ENCODE peak calls at places on chromosomes 6 and 20, in seven cellular contexts. One of them, this sample, is unnamed.
A peak's percentile ranks its signal among the peaks of the same experiment; 100 is the strongest.

GRCh38 chr6:42661540-42662153 is 60.8 kb downstream of the PRPH2 start:
- DNase-seq in T-cell: peak; percentile 85
- DNase-seq in stimulated activated CD4-positive, alpha-beta T cell treated with anti-CD3 and anti-CD28 coated beads, TNF-alpha, amount 100 ng/mL, for 4 hours: peak; percentile 71
- DNase-seq in activated CD4-positive, alpha-beta T cell treated with anti-CD3 and anti-CD28 coated beads for 36 hours: peak; percentile 90
- DNase-seq in A673: peak; percentile 83
- DNase-seq in DMS79 treated with DMSO at 0.1 percent for 48 hours: peak; percentile 78
- DNase-seq in right atrium auricular region: peak; percentile 90
- DNase-seq in this sample: peak; percentile 88

GRCh38 chr6:18260448-18261106 is 3.8 kb downstream of the DEK start:
- DNase-seq in T-cell: no peak
- DNase-seq in stimulated activated CD4-positive, alpha-beta T cell treated with anti-CD3 and anti-CD28 coated beads, TNF-alpha, amount 100 ng/mL, for 4 hours: no peak
- DNase-seq in activated CD4-positive, alpha-beta T cell treated with anti-CD3 and anti-CD28 coated beads for 36 hours: peak; percentile 67
- DNase-seq in A673: no peak
- DNase-seq in DMS79 treated with DMSO at 0.1 percent for 48 hours: peak; percentile 56
- DNase-seq in right atrium auricular region: no peak
- DNase-seq in this sample: no peak

GRCh38 chr6:42103753-42104094 is 38.7 kb downstream of the C6orf132 start:
- DNase-seq in T-cell: no peak
- DNase-seq in stimulated activated CD4-positive, alpha-beta T cell treated with anti-CD3 and anti-CD28 coated beads, TNF-alpha, amount 100 ng/mL, for 4 hours: no peak
- DNase-seq in activated CD4-positive, alpha-beta T cell treated with anti-CD3 and anti-CD28 coated beads for 36 hours: no peak
- DNase-seq in A673: no peak
- DNase-seq in DMS79 treated with DMSO at 0.1 percent for 48 hours: no peak
- DNase-seq in right atrium auricular region: no peak
- DNase-seq in this sample: no peak

GRCh38 chr20:52226370-52226769 is 34.8 kb upstream of the ZFP64 start:
- DNase-seq in T-cell: no peak
- DNase-seq in stimulated activated CD4-positive, alpha-beta T cell treated with anti-CD3 and anti-CD28 coated beads, TNF-alpha, amount 100 ng/mL, for 4 hours: no peak
- DNase-seq in activated CD4-positive, alpha-beta T cell treated with anti-CD3 and anti-CD28 coated beads for 36 hours: no peak
- DNase-seq in A673: peak; percentile 80
- DNase-seq in DMS79 treated with DMSO at 0.1 percent for 48 hours: no peak
- DNase-seq in right atrium auricular region: no peak
- DNase-seq in this sample: no peak

GRCh38 chr6:159490298-159490937 is 202.6 kb downstream of the SOD2 start:
- DNase-seq in T-cell: no peak
- DNase-seq in stimulated activated CD4-positive, alpha-beta T cell treated with anti-CD3 and anti-CD28 coated beads, TNF-alpha, amount 100 ng/mL, for 4 hours: no peak
- DNase-seq in activated CD4-positive, alpha-beta T cell treated with anti-CD3 and anti-CD28 coated beads for 36 hours: no peak
- DNase-seq in A673: no peak
- DNase-seq in DMS79 treated with DMSO at 0.1 percent for 48 hours: no peak
- DNase-seq in right atrium auricular region: peak; percentile 69
- DNase-seq in this sample: peak; percentile 4

GRCh38 chr6:31954511-31954910 is 4.3 kb downstream of the NELFE start:
- DNase-seq in T-cell: no peak
- DNase-seq in stimulated activated CD4-positive, alpha-beta T cell treated with anti-CD3 and anti-CD28 coated beads, TNF-alpha, amount 100 ng/mL, for 4 hours: no peak
- DNase-seq in activated CD4-positive, alpha-beta T cell treated with anti-CD3 and anti-CD28 coated beads for 36 hours: no peak
- DNase-seq in A673: no peak
- DNase-seq in DMS79 treated with DMSO at 0.1 percent for 48 hours: no peak
- DNase-seq in right atrium auricular region: no peak
- DNase-seq in this sample: no peak

GRCh38 chr20:47734870-47735269 is 50.4 kb downstream of the SULF2 start:
- DNase-seq in T-cell: no peak
- DNase-seq in stimulated activated CD4-positive, alpha-beta T cell treated with anti-CD3 and anti-CD28 coated beads, TNF-alpha, amount 100 ng/mL, for 4 hours: no peak
- DNase-seq in activated CD4-positive, alpha-beta T cell treated with anti-CD3 and anti-CD28 coated beads for 36 hours: no peak
- DNase-seq in A673: no peak
- DNase-seq in DMS79 treated with DMSO at 0.1 percent for 48 hours: no peak
- DNase-seq in right atrium auricular region: no peak
- DNase-seq in this sample: no peak

GRCh38 chr6:34248198-34248726 is 544 bp downstream of the SMIM29 start:
- DNase-seq in T-cell: peak; percentile 33
- DNase-seq in stimulated activated CD4-positive, alpha-beta T cell treated with anti-CD3 and anti-CD28 coated beads, TNF-alpha, amount 100 ng/mL, for 4 hours: no peak
- DNase-seq in activated CD4-positive, alpha-beta T cell treated with anti-CD3 and anti-CD28 coated beads for 36 hours: peak; percentile 71
- DNase-seq in A673: no peak
- DNase-seq in DMS79 treated with DMSO at 0.1 percent for 48 hours: peak; percentile 14
- DNase-seq in right atrium auricular region: peak; percentile 79
- DNase-seq in this sample: peak; percentile 70

GRCh38 chr6:1802495-1803395 is 193.0 kb downstream of the FOXC1 start:
- DNase-seq in T-cell: no peak
- DNase-seq in stimulated activated CD4-positive, alpha-beta T cell treated with anti-CD3 and anti-CD28 coated beads, TNF-alpha, amount 100 ng/mL, for 4 hours: no peak
- DNase-seq in activated CD4-positive, alpha-beta T cell treated with anti-CD3 and anti-CD28 coated beads for 36 hours: no peak
- DNase-seq in A673: peak; percentile 50
- DNase-seq in DMS79 treated with DMSO at 0.1 percent for 48 hours: no peak
- DNase-seq in right atrium auricular region: no peak
- DNase-seq in this sample: no peak

GRCh38 chr6:73923899-73924485 is 228.0 kb downstream of the CD109 start:
- DNase-seq in T-cell: no peak
- DNase-seq in stimulated activated CD4-positive, alpha-beta T cell treated with anti-CD3 and anti-CD28 coated beads, TNF-alpha, amount 100 ng/mL, for 4 hours: no peak
- DNase-seq in activated CD4-positive, alpha-beta T cell treated with anti-CD3 and anti-CD28 coated beads for 36 hours: no peak
- DNase-seq in A673: no peak
- DNase-seq in DMS79 treated with DMSO at 0.1 percent for 48 hours: no peak
- DNase-seq in right atrium auricular region: no peak
- DNase-seq in this sample: no peak

GRCh38 chr20:16107172-16107870 is 465.9 kb downstream of the KIF16B start:
- DNase-seq in T-cell: no peak
- DNase-seq in stimulated activated CD4-positive, alpha-beta T cell treated with anti-CD3 and anti-CD28 coated beads, TNF-alpha, amount 100 ng/mL, for 4 hours: no peak
- DNase-seq in activated CD4-positive, alpha-beta T cell treated with anti-CD3 and anti-CD28 coated beads for 36 hours: no peak
- DNase-seq in A673: no peak
- DNase-seq in DMS79 treated with DMSO at 0.1 percent for 48 hours: no peak
- DNase-seq in right atrium auricular region: no peak
- DNase-seq in this sample: peak; percentile 89

GRCh38 chr6:17986656-17987575 is 519 bp downstream of the KIF13A start:
- DNase-seq in T-cell: no peak
- DNase-seq in stimulated activated CD4-positive, alpha-beta T cell treated with anti-CD3 and anti-CD28 coated beads, TNF-alpha, amount 100 ng/mL, for 4 hours: peak; percentile 4
- DNase-seq in activated CD4-positive, alpha-beta T cell treated with anti-CD3 and anti-CD28 coated beads for 36 hours: peak; percentile 13
- DNase-seq in A673: peak; percentile 52
- DNase-seq in DMS79 treated with DMSO at 0.1 percent for 48 hours: peak; percentile 10
- DNase-seq in right atrium auricular region: peak; percentile 77
- DNase-seq in this sample: peak; percentile 60

GRCh38 chr6:138307816-138308727 is 69.6 kb upstream of the SMIM28 start:
- DNase-seq in T-cell: no peak
- DNase-seq in stimulated activated CD4-positive, alpha-beta T cell treated with anti-CD3 and anti-CD28 coated beads, TNF-alpha, amount 100 ng/mL, for 4 hours: no peak
- DNase-seq in activated CD4-positive, alpha-beta T cell treated with anti-CD3 and anti-CD28 coated beads for 36 hours: no peak
- DNase-seq in A673: peak; percentile 71
- DNase-seq in DMS79 treated with DMSO at 0.1 percent for 48 hours: peak; percentile 54
- DNase-seq in right atrium auricular region: no peak
- DNase-seq in this sample: peak; percentile 84

GRCh38 chr6:42347456-42347855 is 104.3 kb downstream of the TRERF1 start:
- DNase-seq in T-cell: no peak
- DNase-seq in stimulated activated CD4-positive, alpha-beta T cell treated with anti-CD3 and anti-CD28 coated beads, TNF-alpha, amount 100 ng/mL, for 4 hours: no peak
- DNase-seq in activated CD4-positive, alpha-beta T cell treated with anti-CD3 and anti-CD28 coated beads for 36 hours: no peak
- DNase-seq in A673: no peak
- DNase-seq in DMS79 treated with DMSO at 0.1 percent for 48 hours: no peak
- DNase-seq in right atrium auricular region: no peak
- DNase-seq in this sample: no peak

GRCh38 chr6:137570307-137570832 is 76.2 kb upstream of the OLIG3 start:
- DNase-seq in T-cell: no peak
- DNase-seq in stimulated activated CD4-positive, alpha-beta T cell treated with anti-CD3 and anti-CD28 coated beads, TNF-alpha, amount 100 ng/mL, for 4 hours: no peak
- DNase-seq in activated CD4-positive, alpha-beta T cell treated with anti-CD3 and anti-CD28 coated beads for 36 hours: no peak
- DNase-seq in A673: no peak
- DNase-seq in DMS79 treated with DMSO at 0.1 percent for 48 hours: no peak
- DNase-seq in right atrium auricular region: no peak
- DNase-seq in this sample: no peak

GRCh38 chr6:75480425-75480824 is 13.2 kb downstream of the FILIP1 start:
- DNase-seq in T-cell: no peak
- DNase-seq in stimulated activated CD4-positive, alpha-beta T cell treated with anti-CD3 and anti-CD28 coated beads, TNF-alpha, amount 100 ng/mL, for 4 hours: no peak
- DNase-seq in activated CD4-positive, alpha-beta T cell treated with anti-CD3 and anti-CD28 coated beads for 36 hours: no peak
- DNase-seq in A673: no peak
- DNase-seq in DMS79 treated with DMSO at 0.1 percent for 48 hours: no peak
- DNase-seq in right atrium auricular region: no peak
- DNase-seq in this sample: no peak

GRCh38 chr20:64177787-64178186 is 13.5 kb downstream of the MYT1 start:
- DNase-seq in T-cell: no peak
- DNase-seq in stimulated activated CD4-positive, alpha-beta T cell treated with anti-CD3 and anti-CD28 coated beads, TNF-alpha, amount 100 ng/mL, for 4 hours: no peak
- DNase-seq in activated CD4-positive, alpha-beta T cell treated with anti-CD3 and anti-CD28 coated beads for 36 hours: no peak
- DNase-seq in A673: no peak
- DNase-seq in DMS79 treated with DMSO at 0.1 percent for 48 hours: no peak
- DNase-seq in right atrium auricular region: no peak
- DNase-seq in this sample: no peak

GRCh38 chr6:112384511-112384910 is 37.4 kb downstream of the RFPL4B start:
- DNase-seq in T-cell: no peak
- DNase-seq in stimulated activated CD4-positive, alpha-beta T cell treated with anti-CD3 and anti-CD28 coated beads, TNF-alpha, amount 100 ng/mL, for 4 hours: no peak
- DNase-seq in activated CD4-positive, alpha-beta T cell treated with anti-CD3 and anti-CD28 coated beads for 36 hours: no peak
- DNase-seq in A673: no peak
- DNase-seq in DMS79 treated with DMSO at 0.1 percent for 48 hours: no peak
- DNase-seq in right atrium auricular region: no peak
- DNase-seq in this sample: no peak

GRCh38 chr6:53961679-53962370 is 149.4 kb upstream of the MLIP start:
- DNase-seq in T-cell: no peak
- DNase-seq in stimulated activated CD4-positive, alpha-beta T cell treated with anti-CD3 and anti-CD28 coated beads, TNF-alpha, amount 100 ng/mL, for 4 hours: no peak
- DNase-seq in activated CD4-positive, alpha-beta T cell treated with anti-CD3 and anti-CD28 coated beads for 36 hours: no peak
- DNase-seq in A673: peak; percentile 19
- DNase-seq in DMS79 treated with DMSO at 0.1 percent for 48 hours: no peak
- DNase-seq in right atrium auricular region: no peak
- DNase-seq in this sample: no peak

GRCh38 chr6:91633374-91634184 is 1046.7 kb upstream of the MAP3K7 start:
- DNase-seq in T-cell: no peak
- DNase-seq in stimulated activated CD4-positive, alpha-beta T cell treated with anti-CD3 and anti-CD28 coated beads, TNF-alpha, amount 100 ng/mL, for 4 hours: no peak
- DNase-seq in activated CD4-positive, alpha-beta T cell treated with anti-CD3 and anti-CD28 coated beads for 36 hours: no peak
- DNase-seq in A673: no peak
- DNase-seq in DMS79 treated with DMSO at 0.1 percent for 48 hours: no peak
- DNase-seq in right atrium auricular region: no peak
- DNase-seq in this sample: no peak

GRCh38 chr6:95547043-95547442 is 30.3 kb upstream of the MANEA start:
- DNase-seq in T-cell: no peak
- DNase-seq in stimulated activated CD4-positive, alpha-beta T cell treated with anti-CD3 and anti-CD28 coated beads, TNF-alpha, amount 100 ng/mL, for 4 hours: no peak
- DNase-seq in activated CD4-positive, alpha-beta T cell treated with anti-CD3 and anti-CD28 coated beads for 36 hours: no peak
- DNase-seq in A673: no peak
- DNase-seq in DMS79 treated with DMSO at 0.1 percent for 48 hours: no peak
- DNase-seq in right atrium auricular region: no peak
- DNase-seq in this sample: no peak

GRCh38 chr6:32581275-32582095 is 8.2 kb downstream of the HLA-DRB1 start:
- DNase-seq in T-cell: no peak
- DNase-seq in stimulated activated CD4-positive, alpha-beta T cell treated with anti-CD3 and anti-CD28 coated beads, TNF-alpha, amount 100 ng/mL, for 4 hours: no peak
- DNase-seq in activated CD4-positive, alpha-beta T cell treated with anti-CD3 and anti-CD28 coated beads for 36 hours: no peak
- DNase-seq in A673: no peak
- DNase-seq in DMS79 treated with DMSO at 0.1 percent for 48 hours: no peak
- DNase-seq in right atrium auricular region: no peak
- DNase-seq in this sample: no peak

GRCh38 chr20:42346771-42347170 is 728.6 kb upstream of the CHD6 start:
- DNase-seq in T-cell: no peak
- DNase-seq in stimulated activated CD4-positive, alpha-beta T cell treated with anti-CD3 and anti-CD28 coated beads, TNF-alpha, amount 100 ng/mL, for 4 hours: no peak
- DNase-seq in activated CD4-positive, alpha-beta T cell treated with anti-CD3 and anti-CD28 coated beads for 36 hours: no peak
- DNase-seq in A673: no peak
- DNase-seq in DMS79 treated with DMSO at 0.1 percent for 48 hours: no peak
- DNase-seq in right atrium auricular region: no peak
- DNase-seq in this sample: no peak

GRCh38 chr6:123904228-123904627 is 100.6 kb downstream of the NKAIN2 start:
- DNase-seq in T-cell: no peak
- DNase-seq in stimulated activated CD4-positive, alpha-beta T cell treated with anti-CD3 and anti-CD28 coated beads, TNF-alpha, amount 100 ng/mL, for 4 hours: no peak
- DNase-seq in activated CD4-positive, alpha-beta T cell treated with anti-CD3 and anti-CD28 coated beads for 36 hours: no peak
- DNase-seq in A673: no peak
- DNase-seq in DMS79 treated with DMSO at 0.1 percent for 48 hours: no peak
- DNase-seq in right atrium auricular region: no peak
- DNase-seq in this sample: no peak

GRCh38 chr6:73694711-73695411 is 1.1 kb upstream of the CD109 start:
- DNase-seq in T-cell: no peak
- DNase-seq in stimulated activated CD4-positive, alpha-beta T cell treated with anti-CD3 and anti-CD28 coated beads, TNF-alpha, amount 100 ng/mL, for 4 hours: no peak
- DNase-seq in activated CD4-positive, alpha-beta T cell treated with anti-CD3 and anti-CD28 coated beads for 36 hours: peak; percentile 38
- DNase-seq in A673: no peak
- DNase-seq in DMS79 treated with DMSO at 0.1 percent for 48 hours: no peak
- DNase-seq in right atrium auricular region: no peak
- DNase-seq in this sample: no peak

GRCh38 chr20:22511943-22512910 is 72.1 kb downstream of the FOXA2 start:
- DNase-seq in T-cell: no peak
- DNase-seq in stimulated activated CD4-positive, alpha-beta T cell treated with anti-CD3 and anti-CD28 coated beads, TNF-alpha, amount 100 ng/mL, for 4 hours: no peak
- DNase-seq in activated CD4-positive, alpha-beta T cell treated with anti-CD3 and anti-CD28 coated beads for 36 hours: no peak
- DNase-seq in A673: no peak
- DNase-seq in DMS79 treated with DMSO at 0.1 percent for 48 hours: no peak
- DNase-seq in right atrium auricular region: no peak
- DNase-seq in this sample: no peak

GRCh38 chr20:10605547-10606195 is 68.1 kb downstream of the JAG1 start:
- DNase-seq in T-cell: no peak
- DNase-seq in stimulated activated CD4-positive, alpha-beta T cell treated with anti-CD3 and anti-CD28 coated beads, TNF-alpha, amount 100 ng/mL, for 4 hours: no peak
- DNase-seq in activated CD4-positive, alpha-beta T cell treated with anti-CD3 and anti-CD28 coated beads for 36 hours: no peak
- DNase-seq in A673: no peak
- DNase-seq in DMS79 treated with DMSO at 0.1 percent for 48 hours: no peak
- DNase-seq in right atrium auricular region: no peak
- DNase-seq in this sample: no peak

GRCh38 chr6:43275782-43276179 is 22.3 kb upstream of the SLC22A7 start:
- DNase-seq in T-cell: no peak
- DNase-seq in stimulated activated CD4-positive, alpha-beta T cell treated with anti-CD3 and anti-CD28 coated beads, TNF-alpha, amount 100 ng/mL, for 4 hours: no peak
- DNase-seq in activated CD4-positive, alpha-beta T cell treated with anti-CD3 and anti-CD28 coated beads for 36 hours: no peak
- DNase-seq in A673: no peak
- DNase-seq in DMS79 treated with DMSO at 0.1 percent for 48 hours: no peak
- DNase-seq in right atrium auricular region: no peak
- DNase-seq in this sample: no peak

GRCh38 chr6:8858854-8859257 is 423.5 kb upstream of the SLC35B3 start:
- DNase-seq in T-cell: no peak
- DNase-seq in stimulated activated CD4-positive, alpha-beta T cell treated with anti-CD3 and anti-CD28 coated beads, TNF-alpha, amount 100 ng/mL, for 4 hours: no peak
- DNase-seq in activated CD4-positive, alpha-beta T cell treated with anti-CD3 and anti-CD28 coated beads for 36 hours: no peak
- DNase-seq in A673: no peak
- DNase-seq in DMS79 treated with DMSO at 0.1 percent for 48 hours: no peak
- DNase-seq in right atrium auricular region: no peak
- DNase-seq in this sample: no peak

GRCh38 chr20:25254986-25255680 is 7.2 kb downstream of the PYGB start:
- DNase-seq in T-cell: no peak
- DNase-seq in stimulated activated CD4-positive, alpha-beta T cell treated with anti-CD3 and anti-CD28 coated beads, TNF-alpha, amount 100 ng/mL, for 4 hours: no peak
- DNase-seq in activated CD4-positive, alpha-beta T cell treated with anti-CD3 and anti-CD28 coated beads for 36 hours: no peak
- DNase-seq in A673: no peak
- DNase-seq in DMS79 treated with DMSO at 0.1 percent for 48 hours: no peak
- DNase-seq in right atrium auricular region: peak; percentile 76
- DNase-seq in this sample: no peak

GRCh38 chr6:129289442-129289841 is 406.5 kb downstream of the LAMA2 start:
- DNase-seq in T-cell: no peak
- DNase-seq in stimulated activated CD4-positive, alpha-beta T cell treated with anti-CD3 and anti-CD28 coated beads, TNF-alpha, amount 100 ng/mL, for 4 hours: no peak
- DNase-seq in activated CD4-positive, alpha-beta T cell treated with anti-CD3 and anti-CD28 coated beads for 36 hours: no peak
- DNase-seq in A673: no peak
- DNase-seq in DMS79 treated with DMSO at 0.1 percent for 48 hours: no peak
- DNase-seq in right atrium auricular region: no peak
- DNase-seq in this sample: no peak

GRCh38 chr20:57210054-57210910 is 56.2 kb downstream of the BMP7 start:
- DNase-seq in T-cell: no peak
- DNase-seq in stimulated activated CD4-positive, alpha-beta T cell treated with anti-CD3 and anti-CD28 coated beads, TNF-alpha, amount 100 ng/mL, for 4 hours: no peak
- DNase-seq in activated CD4-positive, alpha-beta T cell treated with anti-CD3 and anti-CD28 coated beads for 36 hours: no peak
- DNase-seq in A673: no peak
- DNase-seq in DMS79 treated with DMSO at 0.1 percent for 48 hours: no peak
- DNase-seq in right atrium auricular region: no peak
- DNase-seq in this sample: no peak

GRCh38 chr6:3159805-3160781 is 2.7 kb upstream of the TUBB2A start:
- DNase-seq in T-cell: peak; percentile 73
- DNase-seq in stimulated activated CD4-positive, alpha-beta T cell treated with anti-CD3 and anti-CD28 coated beads, TNF-alpha, amount 100 ng/mL, for 4 hours: no peak
- DNase-seq in activated CD4-positive, alpha-beta T cell treated with anti-CD3 and anti-CD28 coated beads for 36 hours: peak; percentile 63
- DNase-seq in A673: no peak
- DNase-seq in DMS79 treated with DMSO at 0.1 percent for 48 hours: no peak
- DNase-seq in right atrium auricular region: no peak
- DNase-seq in this sample: no peak

This sample was measured in cerebellar cortex.